ENCODE peak calls at places on chromosomes 7 and 10, in ten cellular contexts. Q, C, R, Z, P, S, H, B, E and A are unnamed samples.

GRCh38 chr10:63799511-63799910 is 278.3 kb downstream of the REEP3 start:
- DNase-seq in Z (no peak), Q (no peak), R (no peak), C (no peak), E (no peak), B (no peak), S (no peak), H (no peak), P (no peak), A (no peak)

GRCh38 chr10:92126100-92126650 is 164.7 kb downstream of the CPEB3 start:
- DNase-seq in Q (no peak), Z (no peak), C (no peak), H (peak), R (no peak), P (no peak), S (no peak), B (no peak), E (no peak), A (no peak)

GRCh38 chr10:86168256-86168655 is 198.3 kb downstream of the GRID1 start:
- DNase-seq in Q (no peak), P (no peak), H (no peak), C (no peak), S (peak), Z (no peak), B (no peak), E (no peak), R (no peak), A (no peak)

GRCh38 chr7:128791121-128791967 is 424 bp upstream of the CCDC136 start:
- DNase-seq in B (peak), E (peak), Z (peak), Q (peak), R (peak), C (peak), S (peak), P (peak), H (peak), A (peak)

GRCh38 chr7:116177009-116177408 is 33.3 kb upstream of the TES start:
- DNase-seq in E (no peak), Q (no peak), R (no peak), B (no peak), P (no peak), C (no peak), H (peak), S (no peak), Z (peak), A (no peak)

GRCh38 chr7:45421826-45422225 is 152.3 kb upstream of the ADCY1 start:
- DNase-seq in B (no peak), H (no peak), R (no peak), E (no peak), Q (no peak), Z (no peak), S (no peak), C (no peak), P (no peak), A (no peak)

GRCh38 chr7:1555813-1556540 is at the start of gene TMEM184A:
- DNase-seq in B (no peak), C (peak), R (peak), S (peak), E (peak), P (peak), Q (peak), Z (no peak), H (no peak), A (peak)

GRCh38 chr10:115918812-115919211 is 354.2 kb downstream of the GFRA1 start:
- DNase-seq in C (no peak), H (peak), R (no peak), P (no peak), B (no peak), E (no peak), S (no peak), Q (no peak), Z (peak), A (no peak)

GRCh38 chr10:95290446-95290800 is 380 bp downstream of the PDLIM1 start:
- DNase-seq in Z (peak), S (no peak), P (no peak), Q (peak), H (no peak), R (no peak), B (no peak), E (no peak), C (no peak), A (no peak)

GRCh38 chr7:86647340-86648094 is 3.8 kb downstream of the GRM3 start:
- DNase-seq in S (no peak), H (no peak), Z (no peak), B (no peak), C (no peak), Q (no peak), E (no peak), R (no peak), P (no peak), A (no peak)

GRCh38 chr10:129777687-129778086 is 186.4 kb downstream of the EBF3 start:
- DNase-seq in S (peak), B (no peak), H (no peak), Z (no peak), C (no peak), P (peak), E (no peak), Q (no peak), R (no peak), A (no peak)

GRCh38 chr7:103651978-103652377 is 206.0 kb upstream of the SLC26A5 start:
- DNase-seq in H (no peak), B (no peak), S (no peak), E (no peak), Q (no peak), P (no peak), R (no peak), Z (no peak), C (no peak), A (no peak)

GRCh38 chr10:77247076-77247561 is 390.5 kb downstream of the KCNMA1 start:
- DNase-seq in Z (no peak), B (no peak), R (peak), P (no peak), Q (no peak), H (peak), E (no peak), C (peak), S (no peak), A (no peak)

GRCh38 chr7:12091164-12091563 is 119.9 kb upstream of the TMEM106B start:
- DNase-seq in Q (no peak), H (no peak), S (no peak), Z (no peak), P (no peak), B (no peak), E (no peak), R (no peak), C (no peak), A (no peak)
- H3K4me3 ChIP-seq in Q (no peak), H (no peak), S (no peak), Z (no peak), P (no peak), B (no peak), E (no peak), R (no peak), C (no peak), A (no peak)

GRCh38 chr7:5278781-5279180 is 4.0 kb upstream of the SLC29A4 start:
- DNase-seq in S (no peak), Z (no peak), E (no peak), B (no peak), C (no peak), Q (no peak), H (no peak), P (no peak), R (no peak), A (no peak)
- H3K4me3 ChIP-seq in S (no peak), Z (no peak), E (no peak), B (no peak), C (no peak), Q (no peak), H (no peak), P (no peak), R (no peak), A (no peak)

GRCh38 chr10:120950103-120950561 is 99.0 kb downstream of the WDR11 start:
- DNase-seq in C (no peak), Z (peak), S (peak), B (no peak), Q (no peak), H (peak), P (no peak), R (no peak), E (no peak), A (no peak)
- H3K4me3 ChIP-seq in C (no peak), Z (peak), S (no peak), B (no peak), Q (peak), H (no peak), P (no peak), R (no peak), E (no peak), A (no peak)

GRCh38 chr7:44106311-44107065 is 2.3 kb downstream of the AEBP1 start:
- DNase-seq in Z (no peak), P (no peak), Q (no peak), R (no peak), E (no peak), H (no peak), C (no peak), B (no peak), S (no peak), A (no peak)
- H3K4me3 ChIP-seq in Z (peak), P (peak), Q (no peak), R (no peak), E (peak), H (no peak), C (no peak), B (no peak), S (no peak), A (peak)

DNA sequence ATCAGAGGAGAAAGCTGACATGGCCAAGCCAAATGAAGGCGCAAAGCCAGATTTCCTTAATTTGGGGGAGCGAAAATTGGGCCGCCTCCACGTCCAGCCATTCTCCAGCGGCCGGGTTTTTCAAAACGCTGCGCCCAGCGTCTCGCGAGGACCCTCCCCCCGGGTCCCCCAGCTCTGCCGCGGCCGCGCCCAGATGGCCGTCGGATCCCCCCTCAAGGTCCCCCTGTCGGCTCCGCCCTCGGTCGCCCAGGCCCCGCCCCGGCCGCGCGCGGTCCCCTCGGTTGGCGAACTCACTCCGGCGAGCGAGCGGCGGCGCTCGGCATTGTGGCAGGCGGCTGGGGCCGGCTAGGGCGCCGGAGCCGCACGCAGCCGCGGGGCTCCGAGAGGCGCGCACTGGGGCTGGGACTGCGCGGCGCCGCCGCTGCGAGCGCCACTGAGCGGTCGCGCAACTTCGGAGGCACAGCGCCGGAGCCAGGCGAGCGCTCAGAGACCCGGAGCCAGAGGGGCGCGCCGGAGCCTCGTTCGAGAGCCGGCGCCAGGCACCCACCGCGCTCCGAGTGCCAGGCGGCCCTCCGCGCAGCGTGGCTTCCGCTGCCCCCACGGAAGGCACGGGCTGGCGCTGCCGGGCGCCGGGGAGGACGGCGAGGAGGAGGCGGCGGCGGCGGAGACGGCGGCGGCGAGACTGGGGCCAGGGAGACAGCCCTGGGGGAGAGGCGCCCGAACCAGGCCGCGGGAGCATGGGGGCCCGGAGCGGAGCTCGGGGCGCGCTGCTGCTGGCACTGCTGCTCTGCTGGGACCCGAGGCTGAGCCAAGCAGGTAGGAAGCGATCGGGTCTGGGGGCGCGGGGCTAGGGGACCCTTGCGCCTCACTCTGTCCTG is at the start of gene UNC5B:
- DNase-seq in B (peak), R (peak), Q (peak), C (peak), S (peak), P (peak), E (peak), H (peak), Z (peak), A (peak)
- H3K4me3 ChIP-seq in B (peak), R (peak), Q (peak), C (peak), S (peak), P (peak), E (peak), H (peak), Z (peak), A (peak)

GRCh38 chr10:79948976-79949722 is at the start of gene SFTPD:
- DNase-seq in R (no peak), E (no peak), S (no peak), H (no peak), Z (no peak), P (peak), B (no peak), Q (no peak), C (no peak), A (no peak)
- H3K4me3 ChIP-seq in R (no peak), E (no peak), S (no peak), H (no peak), Z (no peak), P (peak), B (no peak), Q (no peak), C (no peak), A (no peak)